ENCODE peak calls at places on chromosomes 3 and 15, in ten cellular contexts. One of them, this sample, is unnamed.

GRCh38 chr3:171563298-171563697 is 103.1 kb upstream of the TNIK start:
- DNase-seq in HuH-7.5: no peak
- DNase-seq in heart left ventricle: peak
- DNase-seq in AG10803: no peak
- DNase-seq in fibroblast of pulmonary artery: no peak
- DNase-seq in activated CD4-positive, CD25-positive, alpha-beta regulatory T cell: no peak
- DNase-seq in KG1: no peak
- DNase-seq in HT1080: no peak
- DNase-seq in T-helper 17 cell: no peak
- DNase-seq in stimulated activated CD4-positive, alpha-beta T cell treated with anti-CD3 and anti-CD28 coated beads, Interleukin-15, amount 100 ng/mL, for 1 hour: no peak
- DNase-seq in this sample: no peak

GRCh38 chr3:193894121-193894863 is 241.7 kb upstream of the HES1 start:
- DNase-seq in KG1: no peak
- DNase-seq in fibroblast of pulmonary artery: no peak
- DNase-seq in heart left ventricle: peak
- DNase-seq in AG10803: no peak
- DNase-seq in activated CD4-positive, CD25-positive, alpha-beta regulatory T cell: no peak
- DNase-seq in T-helper 17 cell: no peak
- DNase-seq in stimulated activated CD4-positive, alpha-beta T cell treated with anti-CD3 and anti-CD28 coated beads, Interleukin-15, amount 100 ng/mL, for 1 hour: no peak
- DNase-seq in HT1080: peak
- DNase-seq in HuH-7.5: no peak
- DNase-seq in this sample: peak

GRCh38 chr3:81666502-81667121 is 94.8 kb downstream of the GBE1 start:
- DNase-seq in heart left ventricle: no peak
- DNase-seq in HT1080: peak
- DNase-seq in AG10803: peak
- DNase-seq in stimulated activated CD4-positive, alpha-beta T cell treated with anti-CD3 and anti-CD28 coated beads, Interleukin-15, amount 100 ng/mL, for 1 hour: no peak
- DNase-seq in HuH-7.5: no peak
- DNase-seq in KG1: no peak
- DNase-seq in fibroblast of pulmonary artery: peak
- DNase-seq in T-helper 17 cell: no peak
- DNase-seq in activated CD4-positive, CD25-positive, alpha-beta regulatory T cell: no peak
- DNase-seq in this sample: no peak

GRCh38 chr3:136075218-136075808 is 109.8 kb downstream of the PPP2R3A start:
- DNase-seq in heart left ventricle: peak
- DNase-seq in T-helper 17 cell: peak
- DNase-seq in stimulated activated CD4-positive, alpha-beta T cell treated with anti-CD3 and anti-CD28 coated beads, Interleukin-15, amount 100 ng/mL, for 1 hour: peak
- DNase-seq in AG10803: peak
- DNase-seq in fibroblast of pulmonary artery: peak
- DNase-seq in HT1080: peak
- DNase-seq in KG1: peak
- DNase-seq in activated CD4-positive, CD25-positive, alpha-beta regulatory T cell: peak
- DNase-seq in HuH-7.5: peak
- DNase-seq in this sample: peak

GRCh38 chr3:139797724-139798343 is 120.1 kb upstream of the NMNAT3 start:
- DNase-seq in HT1080: peak
- DNase-seq in T-helper 17 cell: no peak
- DNase-seq in heart left ventricle: no peak
- DNase-seq in stimulated activated CD4-positive, alpha-beta T cell treated with anti-CD3 and anti-CD28 coated beads, Interleukin-15, amount 100 ng/mL, for 1 hour: no peak
- DNase-seq in AG10803: peak
- DNase-seq in activated CD4-positive, CD25-positive, alpha-beta regulatory T cell: no peak
- DNase-seq in HuH-7.5: no peak
- DNase-seq in KG1: peak
- DNase-seq in fibroblast of pulmonary artery: peak
- DNase-seq in this sample: no peak

GRCh38 chr3:173529062-173529711 is 131.6 kb downstream of the NLGN1 start:
- DNase-seq in heart left ventricle: no peak
- DNase-seq in fibroblast of pulmonary artery: peak
- DNase-seq in AG10803: peak
- DNase-seq in activated CD4-positive, CD25-positive, alpha-beta regulatory T cell: no peak
- DNase-seq in KG1: no peak
- DNase-seq in HuH-7.5: peak
- DNase-seq in T-helper 17 cell: no peak
- DNase-seq in stimulated activated CD4-positive, alpha-beta T cell treated with anti-CD3 and anti-CD28 coated beads, Interleukin-15, amount 100 ng/mL, for 1 hour: no peak
- DNase-seq in HT1080: peak
- DNase-seq in this sample: no peak

GRCh38 chr3:183502782-183503181 is 52.7 kb downstream of the KLHL6 start:
- DNase-seq in stimulated activated CD4-positive, alpha-beta T cell treated with anti-CD3 and anti-CD28 coated beads, Interleukin-15, amount 100 ng/mL, for 1 hour: no peak
- DNase-seq in AG10803: peak
- DNase-seq in T-helper 17 cell: no peak
- DNase-seq in KG1: no peak
- DNase-seq in HuH-7.5: no peak
- DNase-seq in fibroblast of pulmonary artery: peak
- DNase-seq in HT1080: peak
- DNase-seq in heart left ventricle: no peak
- DNase-seq in activated CD4-positive, CD25-positive, alpha-beta regulatory T cell: no peak
- DNase-seq in this sample: no peak

GRCh38 chr3:112734718-112735350 is 93.9 kb upstream of the CCDC80 start:
- DNase-seq in heart left ventricle: peak
- DNase-seq in fibroblast of pulmonary artery: peak
- DNase-seq in HT1080: peak
- DNase-seq in AG10803: peak
- DNase-seq in KG1: peak
- DNase-seq in T-helper 17 cell: peak
- DNase-seq in HuH-7.5: peak
- DNase-seq in stimulated activated CD4-positive, alpha-beta T cell treated with anti-CD3 and anti-CD28 coated beads, Interleukin-15, amount 100 ng/mL, for 1 hour: peak
- DNase-seq in activated CD4-positive, CD25-positive, alpha-beta regulatory T cell: peak
- DNase-seq in this sample: peak

GRCh38 chr3:3782469-3782868 is 16.8 kb upstream of the LRRN1 start:
- DNase-seq in fibroblast of pulmonary artery: no peak
- DNase-seq in AG10803: no peak
- DNase-seq in KG1: no peak
- DNase-seq in stimulated activated CD4-positive, alpha-beta T cell treated with anti-CD3 and anti-CD28 coated beads, Interleukin-15, amount 100 ng/mL, for 1 hour: no peak
- DNase-seq in activated CD4-positive, CD25-positive, alpha-beta regulatory T cell: no peak
- DNase-seq in HuH-7.5: no peak
- DNase-seq in T-helper 17 cell: no peak
- DNase-seq in heart left ventricle: no peak
- DNase-seq in HT1080: no peak
- DNase-seq in this sample: no peak

GRCh38 chr3:151219056-151219455 is 16.0 kb upstream of the GPR171 start:
- DNase-seq in HuH-7.5: no peak
- DNase-seq in KG1: no peak
- DNase-seq in heart left ventricle: no peak
- DNase-seq in stimulated activated CD4-positive, alpha-beta T cell treated with anti-CD3 and anti-CD28 coated beads, Interleukin-15, amount 100 ng/mL, for 1 hour: no peak
- DNase-seq in activated CD4-positive, CD25-positive, alpha-beta regulatory T cell: no peak
- DNase-seq in AG10803: peak
- DNase-seq in fibroblast of pulmonary artery: peak
- DNase-seq in T-helper 17 cell: no peak
- DNase-seq in HT1080: peak
- DNase-seq in this sample: peak

GRCh38 chr3:117997201-117998049 is 1037.2 kb downstream of the IGSF11 start:
- DNase-seq in KG1: peak
- DNase-seq in AG10803: peak
- DNase-seq in fibroblast of pulmonary artery: peak
- DNase-seq in activated CD4-positive, CD25-positive, alpha-beta regulatory T cell: peak
- DNase-seq in heart left ventricle: peak
- DNase-seq in stimulated activated CD4-positive, alpha-beta T cell treated with anti-CD3 and anti-CD28 coated beads, Interleukin-15, amount 100 ng/mL, for 1 hour: no peak
- DNase-seq in HuH-7.5: peak
- DNase-seq in T-helper 17 cell: no peak
- DNase-seq in HT1080: peak
- DNase-seq in this sample: peak

GRCh38 chr15:25947336-25948080 is 84.4 kb upstream of the ATP10A start:
- DNase-seq in AG10803: peak
- DNase-seq in T-helper 17 cell: no peak
- DNase-seq in fibroblast of pulmonary artery: no peak
- DNase-seq in HuH-7.5: no peak
- DNase-seq in HT1080: peak
- DNase-seq in activated CD4-positive, CD25-positive, alpha-beta regulatory T cell: no peak
- DNase-seq in stimulated activated CD4-positive, alpha-beta T cell treated with anti-CD3 and anti-CD28 coated beads, Interleukin-15, amount 100 ng/mL, for 1 hour: no peak
- DNase-seq in KG1: no peak
- DNase-seq in heart left ventricle: no peak
- DNase-seq in this sample: peak

GRCh38 chr3:185308126-185308754 is 54.4 kb upstream of the EHHADH start:
- DNase-seq in heart left ventricle: peak
- DNase-seq in T-helper 17 cell: no peak
- DNase-seq in KG1: no peak
- DNase-seq in HuH-7.5: no peak
- DNase-seq in activated CD4-positive, CD25-positive, alpha-beta regulatory T cell: peak
- DNase-seq in fibroblast of pulmonary artery: peak
- DNase-seq in AG10803: peak
- DNase-seq in stimulated activated CD4-positive, alpha-beta T cell treated with anti-CD3 and anti-CD28 coated beads, Interleukin-15, amount 100 ng/mL, for 1 hour: no peak
- DNase-seq in HT1080: peak
- DNase-seq in this sample: no peak

GRCh38 chr15:87703238-87704111 is 553.1 kb downstream of the NTRK3 start:
- DNase-seq in HT1080: no peak
- DNase-seq in heart left ventricle: no peak
- DNase-seq in activated CD4-positive, CD25-positive, alpha-beta regulatory T cell: no peak
- DNase-seq in HuH-7.5: no peak
- DNase-seq in KG1: no peak
- DNase-seq in stimulated activated CD4-positive, alpha-beta T cell treated with anti-CD3 and anti-CD28 coated beads, Interleukin-15, amount 100 ng/mL, for 1 hour: no peak
- DNase-seq in T-helper 17 cell: no peak
- DNase-seq in fibroblast of pulmonary artery: no peak
- DNase-seq in AG10803: no peak
- DNase-seq in this sample: no peak

GRCh38 chr3:153399636-153400035 is 237.6 kb downstream of the RAP2B start:
- DNase-seq in AG10803: no peak
- DNase-seq in heart left ventricle: no peak
- DNase-seq in stimulated activated CD4-positive, alpha-beta T cell treated with anti-CD3 and anti-CD28 coated beads, Interleukin-15, amount 100 ng/mL, for 1 hour: no peak
- DNase-seq in T-helper 17 cell: no peak
- DNase-seq in HuH-7.5: no peak
- DNase-seq in activated CD4-positive, CD25-positive, alpha-beta regulatory T cell: no peak
- DNase-seq in HT1080: no peak
- DNase-seq in fibroblast of pulmonary artery: no peak
- DNase-seq in KG1: no peak
- DNase-seq in this sample: no peak

GRCh38 chr15:68206711-68207151 is 1.6 kb upstream of the CALML4 start:
- DNase-seq in HT1080: no peak
- DNase-seq in heart left ventricle: no peak
- DNase-seq in HuH-7.5: no peak
- DNase-seq in KG1: no peak
- DNase-seq in T-helper 17 cell: no peak
- DNase-seq in AG10803: no peak
- DNase-seq in stimulated activated CD4-positive, alpha-beta T cell treated with anti-CD3 and anti-CD28 coated beads, Interleukin-15, amount 100 ng/mL, for 1 hour: no peak
- DNase-seq in fibroblast of pulmonary artery: no peak
- DNase-seq in activated CD4-positive, CD25-positive, alpha-beta regulatory T cell: no peak
- DNase-seq in this sample: no peak

GRCh38 chr3:111072016-111072891 is 638 bp downstream of the NECTIN3 start:
- DNase-seq in fibroblast of pulmonary artery: peak
- DNase-seq in heart left ventricle: peak
- DNase-seq in HuH-7.5: no peak
- DNase-seq in T-helper 17 cell: no peak
- DNase-seq in KG1: no peak
- DNase-seq in activated CD4-positive, CD25-positive, alpha-beta regulatory T cell: peak
- DNase-seq in AG10803: peak
- DNase-seq in HT1080: peak
- DNase-seq in stimulated activated CD4-positive, alpha-beta T cell treated with anti-CD3 and anti-CD28 coated beads, Interleukin-15, amount 100 ng/mL, for 1 hour: no peak
- DNase-seq in this sample: no peak

GRCh38 chr3:113983544-113983943 is 35.7 kb downstream of the ZDHHC23 start:
- DNase-seq in T-helper 17 cell: no peak
- DNase-seq in KG1: no peak
- DNase-seq in heart left ventricle: no peak
- DNase-seq in HT1080: no peak
- DNase-seq in stimulated activated CD4-positive, alpha-beta T cell treated with anti-CD3 and anti-CD28 coated beads, Interleukin-15, amount 100 ng/mL, for 1 hour: no peak
- DNase-seq in HuH-7.5: no peak
- DNase-seq in fibroblast of pulmonary artery: no peak
- DNase-seq in activated CD4-positive, CD25-positive, alpha-beta regulatory T cell: no peak
- DNase-seq in AG10803: no peak
- DNase-seq in this sample: no peak

GRCh38 chr3:120642368-120642948 is 39.6 kb downstream of the HGD start:
- DNase-seq in KG1: no peak
- DNase-seq in T-helper 17 cell: no peak
- DNase-seq in HT1080: peak
- DNase-seq in stimulated activated CD4-positive, alpha-beta T cell treated with anti-CD3 and anti-CD28 coated beads, Interleukin-15, amount 100 ng/mL, for 1 hour: no peak
- DNase-seq in heart left ventricle: no peak
- DNase-seq in activated CD4-positive, CD25-positive, alpha-beta regulatory T cell: no peak
- DNase-seq in fibroblast of pulmonary artery: peak
- DNase-seq in HuH-7.5: no peak
- DNase-seq in AG10803: peak
- DNase-seq in this sample: no peak

GRCh38 chr3:138863776-138864113 is 29.0 kb upstream of the PIK3CB start:
- DNase-seq in heart left ventricle: no peak
- DNase-seq in HuH-7.5: no peak
- DNase-seq in HT1080: no peak
- DNase-seq in activated CD4-positive, CD25-positive, alpha-beta regulatory T cell: no peak
- DNase-seq in AG10803: no peak
- DNase-seq in T-helper 17 cell: no peak
- DNase-seq in stimulated activated CD4-positive, alpha-beta T cell treated with anti-CD3 and anti-CD28 coated beads, Interleukin-15, amount 100 ng/mL, for 1 hour: no peak
- DNase-seq in fibroblast of pulmonary artery: no peak
- DNase-seq in KG1: no peak
- DNase-seq in this sample: no peak

GRCh38 chr15:27932600-27932999 is 166.5 kb downstream of the OCA2 start:
- DNase-seq in fibroblast of pulmonary artery: no peak
- DNase-seq in AG10803: no peak
- DNase-seq in HT1080: no peak
- DNase-seq in T-helper 17 cell: no peak
- DNase-seq in stimulated activated CD4-positive, alpha-beta T cell treated with anti-CD3 and anti-CD28 coated beads, Interleukin-15, amount 100 ng/mL, for 1 hour: no peak
- DNase-seq in heart left ventricle: no peak
- DNase-seq in HuH-7.5: no peak
- DNase-seq in activated CD4-positive, CD25-positive, alpha-beta regulatory T cell: no peak
- DNase-seq in KG1: no peak
- DNase-seq in this sample: no peak

GRCh38 chr15:65132841-65133549 is 613 bp downstream of the PDCD7 start:
- DNase-seq in stimulated activated CD4-positive, alpha-beta T cell treated with anti-CD3 and anti-CD28 coated beads, Interleukin-15, amount 100 ng/mL, for 1 hour: no peak
- DNase-seq in activated CD4-positive, CD25-positive, alpha-beta regulatory T cell: no peak
- DNase-seq in T-helper 17 cell: peak
- DNase-seq in HuH-7.5: peak
- DNase-seq in KG1: no peak
- DNase-seq in heart left ventricle: peak
- DNase-seq in HT1080: peak
- DNase-seq in fibroblast of pulmonary artery: peak
- DNase-seq in AG10803: peak
- DNase-seq in this sample: no peak

GRCh38 chr3:20406621-20407020 is 220.6 kb upstream of the SGO1 start:
- DNase-seq in T-helper 17 cell: no peak
- DNase-seq in HuH-7.5: no peak
- DNase-seq in activated CD4-positive, CD25-positive, alpha-beta regulatory T cell: no peak
- DNase-seq in HT1080: no peak
- DNase-seq in stimulated activated CD4-positive, alpha-beta T cell treated with anti-CD3 and anti-CD28 coated beads, Interleukin-15, amount 100 ng/mL, for 1 hour: no peak
- DNase-seq in fibroblast of pulmonary artery: peak
- DNase-seq in KG1: no peak
- DNase-seq in heart left ventricle: no peak
- DNase-seq in AG10803: no peak
- DNase-seq in this sample: no peak

GRCh38 chr15:43776718-43777292 is at the start of gene ELL3:
- DNase-seq in T-helper 17 cell: peak
- DNase-seq in activated CD4-positive, CD25-positive, alpha-beta regulatory T cell: peak
- DNase-seq in heart left ventricle: peak
- DNase-seq in AG10803: peak
- DNase-seq in HT1080: no peak
- DNase-seq in stimulated activated CD4-positive, alpha-beta T cell treated with anti-CD3 and anti-CD28 coated beads, Interleukin-15, amount 100 ng/mL, for 1 hour: peak
- DNase-seq in KG1: no peak
- DNase-seq in HuH-7.5: no peak
- DNase-seq in fibroblast of pulmonary artery: peak
- DNase-seq in this sample: peak

GRCh38 chr3:53523346-53523745 is 28.9 kb downstream of the CACNA1D start:
- DNase-seq in T-helper 17 cell: no peak
- DNase-seq in fibroblast of pulmonary artery: no peak
- DNase-seq in heart left ventricle: no peak
- DNase-seq in HuH-7.5: no peak
- DNase-seq in HT1080: no peak
- DNase-seq in stimulated activated CD4-positive, alpha-beta T cell treated with anti-CD3 and anti-CD28 coated beads, Interleukin-15, amount 100 ng/mL, for 1 hour: no peak
- DNase-seq in KG1: no peak
- DNase-seq in activated CD4-positive, CD25-positive, alpha-beta regulatory T cell: no peak
- DNase-seq in AG10803: no peak
- DNase-seq in this sample: no peak

GRCh38 chr3:123386477-123387040 is 62.3 kb downstream of the ADCY5 start:
- DNase-seq in fibroblast of pulmonary artery: peak
- DNase-seq in stimulated activated CD4-positive, alpha-beta T cell treated with anti-CD3 and anti-CD28 coated beads, Interleukin-15, amount 100 ng/mL, for 1 hour: no peak
- DNase-seq in AG10803: no peak
- DNase-seq in T-helper 17 cell: no peak
- DNase-seq in activated CD4-positive, CD25-positive, alpha-beta regulatory T cell: no peak
- DNase-seq in HT1080: no peak
- DNase-seq in heart left ventricle: no peak
- DNase-seq in HuH-7.5: no peak
- DNase-seq in KG1: no peak
- DNase-seq in this sample: no peak

GRCh38 chr15:42171122-42171521 is 14.7 kb upstream of the PLA2G4F start:
- DNase-seq in KG1: no peak
- DNase-seq in HuH-7.5: no peak
- DNase-seq in stimulated activated CD4-positive, alpha-beta T cell treated with anti-CD3 and anti-CD28 coated beads, Interleukin-15, amount 100 ng/mL, for 1 hour: no peak
- DNase-seq in heart left ventricle: no peak
- DNase-seq in HT1080: no peak
- DNase-seq in activated CD4-positive, CD25-positive, alpha-beta regulatory T cell: no peak
- DNase-seq in AG10803: no peak
- DNase-seq in fibroblast of pulmonary artery: no peak
- DNase-seq in T-helper 17 cell: no peak
- DNase-seq in this sample: no peak

GRCh38 chr15:25724899-25725298 is 138.2 kb downstream of the ATP10A start:
- DNase-seq in activated CD4-positive, CD25-positive, alpha-beta regulatory T cell: no peak
- DNase-seq in HT1080: no peak
- DNase-seq in HuH-7.5: no peak
- DNase-seq in fibroblast of pulmonary artery: no peak
- DNase-seq in heart left ventricle: no peak
- DNase-seq in T-helper 17 cell: no peak
- DNase-seq in stimulated activated CD4-positive, alpha-beta T cell treated with anti-CD3 and anti-CD28 coated beads, Interleukin-15, amount 100 ng/mL, for 1 hour: no peak
- DNase-seq in KG1: no peak
- DNase-seq in AG10803: no peak
- DNase-seq in this sample: no peak